ENCODE peak calls at places on chromosomes 1 and 21, in seven cellular contexts. One of them, this sample, is unnamed.

GRCh38 chr1:162302246-162302645 is 74.4 kb downstream of the SPATA46 start:
- DNase-seq in right lobe of liver: no peak
- DNase-seq in adrenal gland: no peak
- DNase-seq in DND-41: no peak
- DNase-seq in ascending aorta: no peak
- DNase-seq in WERI-Rb-1: no peak
- DNase-seq in brain microvascular endothelial cell: no peak
- DNase-seq in this sample: no peak

GRCh38 chr21:42777064-42777756 is 102.1 kb downstream of the WDR4 start:
- DNase-seq in right lobe of liver: no peak
- DNase-seq in adrenal gland: no peak
- DNase-seq in DND-41: no peak
- DNase-seq in ascending aorta: no peak
- DNase-seq in WERI-Rb-1: no peak
- DNase-seq in brain microvascular endothelial cell: no peak
- DNase-seq in this sample: no peak

GRCh38 chr1:8004803-8005573 is 21.1 kb downstream of the ERRFI1 start:
- DNase-seq in right lobe of liver: peak; percentile 72
- DNase-seq in adrenal gland: peak; percentile 93
- DNase-seq in DND-41: no peak
- DNase-seq in ascending aorta: peak; percentile 95
- DNase-seq in WERI-Rb-1: peak; percentile 45
- DNase-seq in brain microvascular endothelial cell: peak; percentile 95
- DNase-seq in this sample: peak; percentile 41

GRCh38 chr1:231416896-231417295 is 5.2 kb downstream of the EGLN1 start:
- DNase-seq in right lobe of liver: no peak
- DNase-seq in adrenal gland: no peak
- DNase-seq in DND-41: no peak
- DNase-seq in ascending aorta: no peak
- DNase-seq in WERI-Rb-1: no peak
- DNase-seq in brain microvascular endothelial cell: no peak
- DNase-seq in this sample: no peak

GRCh38 chr1:94679336-94680007 is 137.9 kb upstream of the F3 start:
- DNase-seq in right lobe of liver: no peak
- DNase-seq in adrenal gland: no peak
- DNase-seq in DND-41: no peak
- DNase-seq in ascending aorta: no peak
- DNase-seq in WERI-Rb-1: no peak
- DNase-seq in brain microvascular endothelial cell: no peak
- DNase-seq in this sample: no peak

GRCh38 chr1:70945266-70945665 is 102.3 kb downstream of the PTGER3 start:
- DNase-seq in right lobe of liver: no peak
- DNase-seq in adrenal gland: no peak
- DNase-seq in DND-41: no peak
- DNase-seq in ascending aorta: no peak
- DNase-seq in WERI-Rb-1: no peak
- DNase-seq in brain microvascular endothelial cell: no peak
- DNase-seq in this sample: no peak

GRCh38 chr21:35333831-35334593 is 284.9 kb upstream of the RUNX1 start:
- DNase-seq in right lobe of liver: no peak
- DNase-seq in adrenal gland: no peak
- DNase-seq in DND-41: peak; percentile 55
- DNase-seq in ascending aorta: no peak
- DNase-seq in WERI-Rb-1: no peak
- DNase-seq in brain microvascular endothelial cell: no peak
- DNase-seq in this sample: no peak

GRCh38 chr1:207807395-207808321 is 55.8 kb downstream of the CD46 start:
- DNase-seq in right lobe of liver: peak; percentile 65
- DNase-seq in adrenal gland: peak; percentile 49
- DNase-seq in DND-41: no peak
- DNase-seq in ascending aorta: peak; percentile 74
- DNase-seq in WERI-Rb-1: peak; percentile 14
- DNase-seq in brain microvascular endothelial cell: no peak
- DNase-seq in this sample: peak; percentile 89

GRCh38 chr1:3471356-3472087 is 17.1 kb downstream of the ARHGEF16 start:
- DNase-seq in right lobe of liver: peak; percentile 60
- DNase-seq in adrenal gland: no peak
- DNase-seq in DND-41: no peak
- DNase-seq in ascending aorta: no peak
- DNase-seq in WERI-Rb-1: peak; percentile 92
- DNase-seq in brain microvascular endothelial cell: peak; percentile 69
- DNase-seq in this sample: no peak

GRCh38 chr21:42931560-42932235 is 6.3 kb upstream of the ERVH48-1 start:
- DNase-seq in right lobe of liver: no peak
- DNase-seq in adrenal gland: no peak
- DNase-seq in DND-41: no peak
- DNase-seq in ascending aorta: no peak
- DNase-seq in WERI-Rb-1: no peak
- DNase-seq in brain microvascular endothelial cell: no peak
- DNase-seq in this sample: no peak

GRCh38 chr1:202599669-202600431 is 110.4 kb downstream of the SYT2 start:
- DNase-seq in right lobe of liver: peak; percentile 58
- DNase-seq in adrenal gland: peak; percentile 57
- DNase-seq in DND-41: peak; percentile 43
- DNase-seq in ascending aorta: peak; percentile 82
- DNase-seq in WERI-Rb-1: peak; percentile 95
- DNase-seq in brain microvascular endothelial cell: peak; percentile 68
- DNase-seq in this sample: peak; percentile 46

GRCh38 chr1:108830119-108831008 is 26.5 kb downstream of the AKNAD1 start:
- DNase-seq in right lobe of liver: peak; percentile 35
- DNase-seq in adrenal gland: peak; percentile 80
- DNase-seq in DND-41: no peak
- DNase-seq in ascending aorta: peak; percentile 91
- DNase-seq in WERI-Rb-1: no peak
- DNase-seq in brain microvascular endothelial cell: peak; percentile 98
- DNase-seq in this sample: peak; percentile 44

GRCh38 chr1:110243581-110243980 is 33.5 kb downstream of the KCNC4 start:
- DNase-seq in right lobe of liver: no peak
- DNase-seq in adrenal gland: no peak
- DNase-seq in DND-41: no peak
- DNase-seq in ascending aorta: no peak
- DNase-seq in WERI-Rb-1: peak; percentile 51
- DNase-seq in brain microvascular endothelial cell: no peak
- DNase-seq in this sample: no peak

GRCh38 chr1:154497026-154497806 is 4.8 kb upstream of the TDRD10 start:
- DNase-seq in right lobe of liver: peak; percentile 79
- DNase-seq in adrenal gland: peak; percentile 66
- DNase-seq in DND-41: no peak
- DNase-seq in ascending aorta: no peak
- DNase-seq in WERI-Rb-1: no peak
- DNase-seq in brain microvascular endothelial cell: no peak
- DNase-seq in this sample: no peak

GRCh38 chr21:15706686-15707085 is 23.1 kb upstream of the USP25 start:
- DNase-seq in right lobe of liver: no peak
- DNase-seq in adrenal gland: no peak
- DNase-seq in DND-41: no peak
- DNase-seq in ascending aorta: no peak
- DNase-seq in WERI-Rb-1: no peak
- DNase-seq in brain microvascular endothelial cell: peak; percentile 94
- DNase-seq in this sample: peak; percentile 53

GRCh38 chr1:69121708-69122107 is 446.0 kb upstream of the LRRC7 start:
- DNase-seq in right lobe of liver: no peak
- DNase-seq in adrenal gland: no peak
- DNase-seq in DND-41: no peak
- DNase-seq in ascending aorta: no peak
- DNase-seq in WERI-Rb-1: no peak
- DNase-seq in brain microvascular endothelial cell: no peak
- DNase-seq in this sample: no peak

GRCh38 chr1:185733818-185734709 is at the start of gene HMCN1:
- DNase-seq in right lobe of liver: peak; percentile 69
- DNase-seq in adrenal gland: peak; percentile 69
- DNase-seq in DND-41: no peak
- DNase-seq in ascending aorta: peak; percentile 91
- DNase-seq in WERI-Rb-1: peak; percentile 64
- DNase-seq in brain microvascular endothelial cell: peak; percentile 34
- DNase-seq in this sample: peak; percentile 44

GRCh38 chr21:45801129-45801735 is 157.7 kb downstream of the PCBP3 start:
- DNase-seq in right lobe of liver: no peak
- DNase-seq in adrenal gland: no peak
- DNase-seq in DND-41: no peak
- DNase-seq in ascending aorta: no peak
- DNase-seq in WERI-Rb-1: peak; percentile 43
- DNase-seq in brain microvascular endothelial cell: no peak
- DNase-seq in this sample: no peak

GRCh38 chr1:68331117-68331865 is 99.0 kb upstream of the WLS start:
- DNase-seq in right lobe of liver: no peak
- DNase-seq in adrenal gland: no peak
- DNase-seq in DND-41: no peak
- DNase-seq in ascending aorta: no peak
- DNase-seq in WERI-Rb-1: no peak
- DNase-seq in brain microvascular endothelial cell: peak; percentile 67
- DNase-seq in this sample: no peak

GRCh38 chr1:16922885-16923431 is 1.2 kb downstream of the CROCC start:
- DNase-seq in right lobe of liver: peak; percentile 8
- DNase-seq in adrenal gland: no peak
- DNase-seq in DND-41: no peak
- DNase-seq in ascending aorta: no peak
- DNase-seq in WERI-Rb-1: no peak
- DNase-seq in brain microvascular endothelial cell: no peak
- DNase-seq in this sample: no peak

GRCh38 chr1:91885331-91885715 is 628 bp downstream of the TGFBR3 start:
- DNase-seq in right lobe of liver: peak; percentile 42
- DNase-seq in adrenal gland: peak; percentile 53
- DNase-seq in DND-41: no peak
- DNase-seq in ascending aorta: peak; percentile 67
- DNase-seq in WERI-Rb-1: peak; percentile 11
- DNase-seq in brain microvascular endothelial cell: peak; percentile 8
- DNase-seq in this sample: peak; percentile 37

GRCh38 chr1:26337625-26338024 is 16.3 kb downstream of the CRYBG2 start:
- DNase-seq in right lobe of liver: no peak
- DNase-seq in adrenal gland: no peak
- DNase-seq in DND-41: no peak
- DNase-seq in ascending aorta: no peak
- DNase-seq in WERI-Rb-1: no peak
- DNase-seq in brain microvascular endothelial cell: no peak
- DNase-seq in this sample: no peak

GRCh38 chr1:54290443-54291184 is 90.6 kb downstream of the MRPL37 start:
- DNase-seq in right lobe of liver: no peak
- DNase-seq in adrenal gland: no peak
- DNase-seq in DND-41: no peak
- DNase-seq in ascending aorta: peak; percentile 84
- DNase-seq in WERI-Rb-1: peak; percentile 71
- DNase-seq in brain microvascular endothelial cell: no peak
- DNase-seq in this sample: no peak
- H3K27ac ChIP-seq in right lobe of liver: no peak overlapping the region
- H3K27ac ChIP-seq in adrenal gland: no peak overlapping the region
- H3K27ac ChIP-seq in DND-41: peak overlapping the region; percentile 40
- H3K27ac ChIP-seq in ascending aorta: peak overlapping the region; percentile 95
- H3K27ac ChIP-seq in WERI-Rb-1: peak overlapping the region; percentile 90
- H3K27ac ChIP-seq in brain microvascular endothelial cell: no peak overlapping the region
- H3K27ac ChIP-seq in this sample: no peak overlapping the region

GRCh38 chr1:205456868-205457724 is 1.3 kb upstream of the BLACAT1 start:
- DNase-seq in right lobe of liver: no peak
- DNase-seq in adrenal gland: no peak
- DNase-seq in DND-41: no peak
- DNase-seq in ascending aorta: no peak
- DNase-seq in WERI-Rb-1: peak; percentile 94
- DNase-seq in brain microvascular endothelial cell: no peak
- DNase-seq in this sample: no peak

GRCh38 chr1:205454903-205455335 is 926 bp downstream of the BLACAT1 start:
- DNase-seq in right lobe of liver: no peak
- DNase-seq in adrenal gland: no peak
- DNase-seq in DND-41: no peak
- DNase-seq in ascending aorta: no peak
- DNase-seq in WERI-Rb-1: no peak
- DNase-seq in brain microvascular endothelial cell: no peak
- DNase-seq in this sample: no peak

GRCh38 chr1:205456383-205456867 is 580 bp upstream of the BLACAT1 start:
- DNase-seq in right lobe of liver: no peak
- DNase-seq in adrenal gland: no peak
- DNase-seq in DND-41: no peak
- DNase-seq in ascending aorta: no peak
- DNase-seq in WERI-Rb-1: peak; percentile 72
- DNase-seq in brain microvascular endothelial cell: no peak
- DNase-seq in this sample: no peak

GRCh38 chr1:205453466-205453865 is 2.4 kb downstream of the BLACAT1 start:
- DNase-seq in right lobe of liver: no peak
- DNase-seq in adrenal gland: no peak
- DNase-seq in DND-41: no peak
- DNase-seq in ascending aorta: no peak
- DNase-seq in WERI-Rb-1: no peak
- DNase-seq in brain microvascular endothelial cell: no peak
- DNase-seq in this sample: no peak

GRCh38 chr1:205455581-205456382 is at the start of gene BLACAT1:
- DNase-seq in right lobe of liver: no peak
- DNase-seq in adrenal gland: no peak
- DNase-seq in DND-41: no peak
- DNase-seq in ascending aorta: no peak
- DNase-seq in WERI-Rb-1: no peak
- DNase-seq in brain microvascular endothelial cell: no peak
- DNase-seq in this sample: no peak
- H3K27me3 ChIP-seq in right lobe of liver: peaks cover 35% of the 10 kb centered on the region
- H3K27me3 ChIP-seq in adrenal gland: peaks cover 60% of the 10 kb centered on the region
- H3K27me3 ChIP-seq in DND-41: peaks cover 17% of the 10 kb centered on the region
- H3K27me3 ChIP-seq in ascending aorta: peaks cover 22% of the 10 kb centered on the region
- H3K27me3 ChIP-seq in WERI-Rb-1: peaks cover 68% of the 10 kb centered on the region
- H3K27me3 ChIP-seq in brain microvascular endothelial cell: peaks cover 71% of the 10 kb centered on the region
- H3K27me3 ChIP-seq in this sample: peaks cover 63% of the 10 kb centered on the region

GRCh38 chr1:32128479-32128878 is 20.6 kb downstream of the KPNA6 start:
- DNase-seq in right lobe of liver: no peak
- DNase-seq in adrenal gland: no peak
- DNase-seq in DND-41: no peak
- DNase-seq in ascending aorta: no peak
- DNase-seq in WERI-Rb-1: no peak
- DNase-seq in brain microvascular endothelial cell: no peak
- DNase-seq in this sample: no peak

GRCh38 chr1:32126770-32127169 is 18.9 kb downstream of the KPNA6 start:
- DNase-seq in right lobe of liver: no peak
- DNase-seq in adrenal gland: no peak
- DNase-seq in DND-41: no peak
- DNase-seq in ascending aorta: no peak
- DNase-seq in WERI-Rb-1: no peak
- DNase-seq in brain microvascular endothelial cell: no peak
- DNase-seq in this sample: no peak

GRCh38 chr1:32125313-32125712 is 17.5 kb downstream of the KPNA6 start:
- DNase-seq in right lobe of liver: no peak
- DNase-seq in adrenal gland: no peak
- DNase-seq in DND-41: no peak
- DNase-seq in ascending aorta: no peak
- DNase-seq in WERI-Rb-1: no peak
- DNase-seq in brain microvascular endothelial cell: no peak
- DNase-seq in this sample: no peak

GRCh38 chr1:32128971-32129370 is 21.1 kb downstream of the KPNA6 start:
- DNase-seq in right lobe of liver: no peak
- DNase-seq in adrenal gland: no peak
- DNase-seq in DND-41: no peak
- DNase-seq in ascending aorta: no peak
- DNase-seq in WERI-Rb-1: no peak
- DNase-seq in brain microvascular endothelial cell: no peak
- DNase-seq in this sample: no peak

GRCh38 chr1:32127780-32128179 is 19.9 kb downstream of the KPNA6 start:
- DNase-seq in right lobe of liver: no peak
- DNase-seq in adrenal gland: no peak
- DNase-seq in DND-41: no peak
- DNase-seq in ascending aorta: no peak
- DNase-seq in WERI-Rb-1: no peak
- DNase-seq in brain microvascular endothelial cell: no peak
- DNase-seq in this sample: no peak
- TF ChIP-seq CTCF in right lobe of liver: no peak
- TF ChIP-seq CTCF in adrenal gland: peak; percentile 12
- TF ChIP-seq CTCF in DND-41: peak; percentile 2
- TF ChIP-seq CTCF in ascending aorta: no peak
- TF ChIP-seq CTCF in WERI-Rb-1: no peak
- TF ChIP-seq CTCF in brain microvascular endothelial cell: no peak
- TF ChIP-seq CTCF in this sample: no peak

GRCh38 chr1:219669556-219669955 is 56.7 kb upstream of the ZC3H11B start:
- DNase-seq in right lobe of liver: no peak
- DNase-seq in adrenal gland: no peak
- DNase-seq in DND-41: no peak
- DNase-seq in ascending aorta: no peak
- DNase-seq in WERI-Rb-1: no peak
- DNase-seq in brain microvascular endothelial cell: no peak
- DNase-seq in this sample: no peak
- H3K27ac ChIP-seq in right lobe of liver: no peak overlapping the region
- H3K27ac ChIP-seq in adrenal gland: no peak overlapping the region
- H3K27ac ChIP-seq in DND-41: no peak overlapping the region
- H3K27ac ChIP-seq in ascending aorta: no peak overlapping the region
- H3K27ac ChIP-seq in WERI-Rb-1: no peak overlapping the region
- H3K27ac ChIP-seq in brain microvascular endothelial cell: no peak overlapping the region
- H3K27ac ChIP-seq in this sample: no peak overlapping the region